ENCODE peak calls at places on chromosomes 5 and 9, in eight cellular contexts. M is PC-3, I is A172, C is fibroblast of the aortic adventitia, L is BE2C, J is EH, Y is renal cortical epithelial cell, N is IMR-90. T is an unnamed sample.

GRCh38 chr5:151615431-151615830 is 24.3 kb upstream of the FAT2 start:
- DNase-seq in M (peak; percentile 85), I (no peak), C (no peak), L (no peak), J (no peak), Y (peak; percentile 79), N (no peak), T (peak; percentile 38)

GRCh38 chr9:137048655-137049543 is 2.9 kb upstream of the NPDC1 start:
- DNase-seq in M (peak; percentile 19), I (no peak), C (no peak), L (no peak), J (no peak), Y (no peak), N (no peak), T (peak; percentile 82)

GRCh38 chr9:137670391-137671195 is 51.8 kb downstream of the EHMT1 start:
- DNase-seq in M (no peak), I (no peak), C (no peak), L (peak; percentile 40), J (no peak), Y (peak; percentile 63), N (no peak), T (peak; percentile 82)

GRCh38 chr9:37037744-37038640 is 3.9 kb upstream of the PAX5 start:
- DNase-seq in M (no peak), I (no peak), C (no peak), L (no peak), J (no peak), Y (no peak), N (no peak), T (no peak)

GRCh38 chr5:61162832-61163567 is 732 bp upstream of the SMIM15 start:
- DNase-seq in M (peak; percentile 32), I (peak; percentile 22), C (peak; percentile 46), L (peak; percentile 24), J (peak; percentile 52), Y (peak; percentile 26), N (peak; percentile 36), T (peak; percentile 72)

GRCh38 chr9:137592767-137593166 is 2.5 kb upstream of the ZMYND19 start:
- DNase-seq in M (no peak), I (no peak), C (no peak), L (no peak), J (no peak), Y (no peak), N (no peak), T (no peak)

GRCh38 chr5:147504001-147504400 is 5.9 kb downstream of the DPYSL3 start:
- DNase-seq in M (no peak), I (peak; percentile 76), C (peak; percentile 94), L (peak; percentile 78), J (peak; percentile 77), Y (peak; percentile 36), N (peak; percentile 38), T (no peak)

GRCh38 chr5:170300361-170301013 is 2.9 kb upstream of the LCP2 start:
- DNase-seq in M (no peak), I (no peak), C (no peak), L (no peak), J (no peak), Y (no peak), N (no peak), T (no peak)